ENCODE peak calls at places on chromosomes 6 and 20, in eight cellular contexts. O is spleen, W is upper lobe of right lung, U is tibial nerve, F is AG04450, A is psoas muscle, K is choroid plexus epithelial cell, I is IMR-90. M is an unnamed sample.

GRCh38 chr6:56890683-56891429 is 64.1 kb upstream of the BEND6 start:
- DNase-seq in O (no peak), W (no peak), A (no peak), K (peak), U (no peak), F (peak), I (peak), M (no peak)

GRCh38 chr6:134764741-134765140 is 185.2 kb downstream of the ALDH8A1 start:
- DNase-seq in A (no peak), I (no peak), O (no peak), U (no peak), W (no peak), F (no peak), K (no peak), M (no peak)

GRCh38 chr6:137722749-137723272 is 144.2 kb upstream of the TNFAIP3 start:
- DNase-seq in U (no peak), F (no peak), W (no peak), K (peak), O (no peak), I (peak), A (no peak), M (no peak)

GRCh38 chr20:10047427-10047826 is 12.6 kb downstream of the ANKEF1 start:
- DNase-seq in A (no peak), W (no peak), U (no peak), F (no peak), I (peak), O (no peak), K (peak), M (no peak)

GRCh38 chr20:60203451-60203850 is 245.2 kb downstream of the CDH26 start:
- DNase-seq in K (no peak), O (no peak), I (no peak), W (no peak), F (no peak), A (no peak), U (no peak), M (no peak)

GRCh38 chr20:50056408-50056926 is 56.5 kb downstream of the UBE2V1 start:
- DNase-seq in K (no peak), O (no peak), F (no peak), W (no peak), I (no peak), U (no peak), A (no peak), M (no peak)

GRCh38 chr20:60011512-60012507 is 53.6 kb downstream of the CDH26 start:
- DNase-seq in A (no peak), F (no peak), W (no peak), I (no peak), K (no peak), O (no peak), U (no peak), M (no peak)

GRCh38 chr6:160355001-160355400 is 6.8 kb downstream of the SLC22A3 start:
- DNase-seq in F (no peak), K (peak), I (no peak), U (no peak), O (no peak), A (no peak), W (peak), M (no peak)

GRCh38 chr20:50844430-50845100 is 49.7 kb downstream of the BCAS4 start:
- DNase-seq in W (no peak), F (peak), K (peak), I (peak), U (no peak), O (no peak), A (no peak), M (no peak)

GRCh38 chr6:33576668-33577067 is 3.4 kb downstream of the BAK1 start:
- DNase-seq in A (no peak), I (no peak), U (no peak), W (no peak), O (no peak), K (no peak), F (no peak), M (no peak)

GRCh38 chr6:149887343-149887742 is 10.6 kb downstream of the RAET1E start:
- DNase-seq in O (no peak), I (peak), W (no peak), F (no peak), A (peak), K (peak), U (no peak), M (no peak)

GRCh38 chr20:36856691-36857635 is 19.0 kb upstream of the TLDC2 start:
- DNase-seq in K (peak), U (no peak), W (no peak), I (peak), A (no peak), F (no peak), O (peak), M (no peak)

GRCh38 chr20:51062065-51062464 is 39.2 kb upstream of the KCNG1 start:
- DNase-seq in O (no peak), F (no peak), U (no peak), K (peak), I (peak), W (no peak), A (no peak), M (no peak)

GRCh38 chr6:20919677-20920385 is 385.6 kb downstream of the CDKAL1 start:
- DNase-seq in K (peak), O (no peak), W (no peak), A (no peak), F (no peak), I (peak), U (no peak), M (no peak)

GRCh38 chr20:37376791-37377190 is 30.9 kb downstream of the SRC start:
- DNase-seq in O (peak), U (no peak), I (no peak), K (no peak), A (no peak), W (peak), F (no peak), M (no peak)

GRCh38 chr20:45918779-45919535 is 7.0 kb upstream of the PLTP start:
- DNase-seq in O (no peak), U (no peak), K (peak), F (no peak), W (no peak), A (no peak), I (peak), M (no peak)

GRCh38 chr6:15874821-15875220 is 212.0 kb upstream of the DTNBP1 start:
- DNase-seq in U (no peak), O (no peak), K (peak), A (no peak), W (no peak), F (no peak), I (peak), M (no peak)

GRCh38 chr6:157877149-157877548 is 54.1 kb downstream of the SNX9 start:
- DNase-seq in K (no peak), F (no peak), O (no peak), I (no peak), U (no peak), A (no peak), W (no peak), M (no peak)

GRCh38 chr6:71040841-71041240 is 84.0 kb upstream of the B3GAT2 start:
- DNase-seq in K (no peak), O (no peak), W (no peak), U (no peak), F (no peak), I (no peak), A (no peak), M (no peak)

GRCh38 chr20:561437-562231 is 18.0 kb upstream of the CSNK2A1 start:
- DNase-seq in O (no peak), K (peak), A (peak), U (peak), W (no peak), I (peak), F (peak), M (peak)

GRCh38 chr6:132487762-132488161 is 25.2 kb downstream of the STX7 start:
- DNase-seq in A (no peak), I (no peak), U (no peak), W (no peak), K (no peak), O (no peak), F (no peak), M (no peak)

GRCh38 chr20:19807901-19808300 is 49.8 kb downstream of the RIN2 start:
- DNase-seq in U (no peak), A (no peak), K (no peak), W (no peak), I (peak), O (no peak), F (no peak), M (no peak)

GRCh38 chr6:15755555-15755954 is 92.7 kb upstream of the DTNBP1 start:
- DNase-seq in U (no peak), A (no peak), F (no peak), O (no peak), K (peak), I (peak), W (no peak), M (no peak)

GRCh38 chr20:64222851-64223525 is 32.6 kb upstream of the PCMTD2 start:
- DNase-seq in I (no peak), U (no peak), A (no peak), K (no peak), W (no peak), O (no peak), F (no peak), M (no peak)
- TF ChIP-seq CTCF in I (no peak), U (no peak), A (no peak), K (no peak), W (no peak), O (no peak), F (no peak), M (no peak)

GRCh38 chr6:122839906-122840305 is 50.8 kb downstream of the SMPDL3A start:
- DNase-seq in K (no peak), O (no peak), I (no peak), A (no peak), W (no peak), F (no peak), U (no peak), M (no peak)
- H3K4me3 ChIP-seq in K (no peak), O (no peak), I (no peak), A (no peak), W (no peak), F (no peak), U (no peak), M (no peak)

DNA sequence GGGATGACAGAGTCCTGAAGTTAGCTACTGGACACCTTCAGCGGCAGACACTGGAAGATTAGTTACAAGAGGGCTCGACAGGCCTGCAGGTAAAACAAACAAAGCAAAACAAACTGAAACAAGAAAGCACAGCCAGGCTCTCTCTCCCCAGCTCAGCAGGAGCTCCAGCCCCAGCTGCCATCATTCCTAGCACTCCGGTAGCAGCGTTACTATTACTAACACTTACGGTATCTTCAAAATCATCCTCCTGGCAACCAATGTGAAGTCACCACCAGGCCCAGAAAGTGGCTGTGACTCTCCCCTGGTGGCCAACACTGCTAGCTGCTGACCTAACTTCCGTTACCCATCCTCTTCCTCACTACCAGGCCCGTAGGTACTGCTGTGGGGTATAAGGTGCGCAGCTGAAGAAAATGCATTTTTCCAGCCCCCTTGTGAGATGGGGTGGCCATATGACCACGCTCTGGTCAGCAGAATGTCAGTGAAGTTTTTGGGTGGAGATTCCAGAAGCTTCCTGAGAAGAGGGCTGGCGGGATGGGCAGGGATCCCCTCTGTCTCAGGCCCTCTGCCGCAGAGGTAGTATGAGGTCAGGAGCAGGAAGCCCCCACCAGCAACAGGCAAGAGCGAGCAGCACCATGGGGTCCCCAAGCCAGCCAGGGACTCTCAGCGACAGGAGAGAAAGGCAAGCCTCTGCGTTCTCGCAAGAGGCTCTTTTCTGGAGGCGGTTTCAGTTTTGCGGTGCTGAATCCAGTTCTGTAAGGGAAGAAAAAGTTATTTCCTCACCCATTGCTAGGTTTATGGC is 37.4 kb upstream of the TBXT start:
- DNase-seq in O (no peak), A (no peak), I (no peak), U (no peak), W (no peak), F (no peak), K (no peak), M (no peak)
- TF ChIP-seq CTCF in O (no peak), A (no peak), I (no peak), U (no peak), W (no peak), F (no peak), K (no peak), M (no peak)

DNA sequence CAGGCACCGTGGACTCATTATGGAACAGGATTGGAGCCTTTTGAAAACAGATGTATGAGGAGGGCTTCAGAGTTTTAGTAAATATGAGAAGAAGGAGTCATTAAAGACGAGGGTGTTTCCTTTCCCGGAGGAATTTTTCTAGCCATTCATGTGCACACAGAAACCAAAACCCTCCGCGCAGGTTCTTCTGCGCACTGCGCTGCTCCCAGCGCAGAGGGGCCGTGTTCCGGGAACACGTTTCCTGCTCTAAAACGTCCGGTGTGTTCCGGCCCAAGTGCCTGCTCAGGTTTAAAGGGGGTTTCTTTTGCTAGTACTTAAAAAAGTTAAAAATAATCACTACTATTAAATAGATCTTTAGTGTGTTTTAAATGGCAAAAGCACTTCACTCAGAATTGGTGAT is 11.6 kb downstream of the GPR31 start:
- DNase-seq in I (no peak), W (no peak), U (no peak), F (no peak), O (no peak), K (no peak), A (no peak), M (no peak)
- H3K4me3 ChIP-seq in I (no peak), W (no peak), U (no peak), F (no peak), O (no peak), K (no peak), A (no peak), M (no peak)

GRCh38 chr6:26660096-26660425 is 515 bp upstream of the ZNF322 start:
- DNase-seq in W (no peak), O (no peak), U (no peak), K (peak), F (no peak), I (peak), A (no peak), M (no peak)
- TF ChIP-seq CTCF in W (no peak), O (no peak), U (no peak), K (peak), F (peak), I (no peak), A (peak), M (no peak)

GRCh38 chr6:144234935-144235334 is 50.2 kb upstream of the UTRN start:
- DNase-seq in W (no peak), U (no peak), O (no peak), F (no peak), I (no peak), K (no peak), A (no peak), M (no peak)

GRCh38 chr6:144232434-144233223 is 52.5 kb upstream of the UTRN start:
- DNase-seq in O (no peak), F (no peak), U (no peak), A (no peak), K (peak), I (peak), W (no peak), M (no peak)

DNA sequence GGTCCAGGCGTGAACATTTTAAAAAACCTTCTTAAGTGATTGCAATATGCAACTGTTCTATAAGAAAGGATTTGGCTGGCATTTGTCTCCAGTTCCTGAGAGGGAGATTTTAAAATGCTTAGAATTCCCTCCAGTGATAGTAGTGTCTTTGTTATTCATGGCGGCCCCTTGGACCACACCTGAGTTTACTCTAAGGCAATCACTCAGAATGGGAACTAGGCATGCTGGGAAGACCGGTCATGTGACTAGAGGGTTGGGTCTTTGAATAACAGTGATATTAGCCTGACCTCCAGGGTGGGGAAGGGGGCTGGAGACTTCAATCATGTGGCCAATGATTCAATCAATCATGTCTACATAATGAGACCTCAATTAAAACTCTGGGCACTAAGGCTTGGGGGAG is 50.7 kb upstream of the UTRN start:
- DNase-seq in U (no peak), K (no peak), F (no peak), I (no peak), O (no peak), W (no peak), A (no peak), M (no peak)
- H3K4me3 ChIP-seq in U (no peak), K (no peak), F (no peak), I (no peak), O (no peak), W (no peak), A (no peak), M (no peak)

DNA sequence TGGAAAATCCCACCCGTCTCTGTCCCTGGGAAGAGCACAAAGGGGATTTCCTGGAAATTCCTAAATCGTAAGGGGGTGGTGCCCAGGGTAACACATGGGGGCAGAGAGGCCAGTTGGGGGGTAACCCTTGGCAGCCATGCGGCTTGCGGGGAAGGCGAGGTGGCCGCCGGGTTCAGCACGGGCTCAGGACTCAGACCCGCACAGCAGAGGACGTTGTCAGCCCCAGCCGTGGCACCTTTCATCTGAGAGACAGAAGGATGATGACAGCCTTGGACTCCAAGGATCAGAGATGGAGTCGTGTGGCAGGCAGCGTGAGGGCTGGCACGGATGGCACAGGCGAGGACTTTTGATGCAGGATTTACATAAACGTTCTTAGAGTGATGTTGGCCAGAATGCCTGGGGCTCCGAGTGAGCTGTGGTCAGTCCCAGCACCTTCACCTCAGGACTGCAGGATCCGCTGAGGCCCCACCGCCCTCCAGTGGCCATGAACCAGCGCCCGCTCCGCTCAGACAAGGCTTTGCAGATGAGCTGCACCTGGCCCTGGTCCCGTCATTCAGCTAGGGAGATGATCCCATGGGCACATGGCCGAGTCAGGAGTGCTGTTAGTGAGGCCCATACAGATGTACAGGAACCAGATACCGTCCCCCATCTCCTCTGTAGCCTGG is 190.3 kb downstream of the TAF4 start:
- DNase-seq in U (no peak), W (no peak), A (no peak), F (no peak), O (no peak), K (no peak), I (no peak), M (no peak)
- TF ChIP-seq CTCF in U (no peak), W (no peak), A (no peak), F (no peak), O (no peak), K (peak), I (no peak), M (no peak)

GRCh38 chr6:394641-395289 is 3.2 kb downstream of the IRF4 start:
- DNase-seq in K (no peak), F (no peak), I (no peak), O (no peak), U (no peak), W (no peak), A (no peak), M (no peak)

GRCh38 chr6:390914-391558 is 516 bp upstream of the IRF4 start:
- DNase-seq in I (no peak), W (no peak), O (no peak), F (no peak), A (no peak), K (peak), U (no peak), M (no peak)

GRCh38 chr6:391559-392440 is at the start of gene IRF4:
- DNase-seq in K (no peak), F (no peak), O (peak), W (no peak), A (no peak), I (no peak), U (no peak), M (no peak)

GRCh38 chr6:393391-394221 is 2.1 kb downstream of the IRF4 start:
- DNase-seq in U (no peak), I (no peak), F (no peak), O (peak), A (no peak), K (no peak), W (no peak), M (no peak)

GRCh38 chr6:392441-393390 is 1.2 kb downstream of the IRF4 start:
- DNase-seq in W (no peak), K (no peak), O (peak), U (no peak), I (no peak), A (no peak), F (no peak), M (no peak)
- H3K4me3 ChIP-seq in W (peak), K (no peak), O (peak), U (peak), I (no peak), A (peak), F (no peak), M (peak)